ENCODE peak calls at places on chromosomes 2 and 18, in ten cellular contexts. D is NCI-H774; O is RPMI8226; C is MV-4-11; L is stimulated activated CD8-positive, alpha-beta memory T cell treated with anti-CD3 and anti-CD28 coated beads, Interleukin-7, amount 100 ng/mL, for 24 hours; A is neural progenitor cell; R is GM04504; H is H54; S is ELR; M is cardiac muscle cell. B is an unnamed sample.

GRCh38 chr2:120036145-120036544 is 23.3 kb downstream of the EPB41L5 start:
- DNase-seq in A (no peak), C (no peak), D (no peak), M (peak), R (no peak), L (no peak), H (no peak), O (no peak), S (no peak), B (no peak)

GRCh38 chr2:101993772-101994171 is 2.0 kb downstream of the IL1R2 start:
- DNase-seq in D (no peak), A (no peak), S (no peak), O (no peak), L (no peak), M (no peak), H (no peak), R (no peak), C (no peak), B (no peak)

GRCh38 chr2:45823723-45824206 is 172.3 kb downstream of the PRKCE start:
- DNase-seq in O (no peak), M (no peak), A (peak), S (no peak), C (no peak), H (peak), R (no peak), D (peak), L (no peak), B (no peak)

GRCh38 chr2:47904903-47905453 is 1.3 kb downstream of the FBXO11 start:
- DNase-seq in A (peak), C (no peak), S (no peak), H (peak), M (peak), L (no peak), D (no peak), R (no peak), O (peak), B (no peak)

GRCh38 chr18:74831571-74832250 is 234.0 kb downstream of the ZNF407 start:
- DNase-seq in C (no peak), M (no peak), R (no peak), L (no peak), D (no peak), S (peak), O (no peak), H (no peak), A (no peak), B (no peak)

GRCh38 chr2:36371963-36372391 is 16.4 kb downstream of the CRIM1 start:
- DNase-seq in M (peak), D (no peak), H (no peak), O (no peak), C (no peak), R (peak), S (peak), A (peak), L (no peak), B (no peak)

GRCh38 chr2:28152585-28153284 is 239.9 kb upstream of the FOSL2 start:
- DNase-seq in S (peak), O (no peak), H (no peak), R (no peak), C (no peak), A (no peak), D (no peak), M (no peak), L (no peak), B (no peak)

GRCh38 chr2:96159084-96159830 is 14.0 kb upstream of the DUSP2 start:
- DNase-seq in O (no peak), H (no peak), C (no peak), S (no peak), R (no peak), D (no peak), A (no peak), L (no peak), M (no peak), B (no peak)

B was measured in T1000.